ENCODE peak calls at places on chromosome 16, in four cellular contexts. One of them, this sample, is unnamed.

GRCh38 chr16:9125658-9126492 is 34.4 kb downstream of the HAPSTR1 start:
- DNase-seq in fibroblast of pulmonary artery: no peak
- DNase-seq in substantia nigra: no peak
- DNase-seq in GM23338: no peak
- DNase-seq in this sample: no peak

GRCh38 chr16:85206472-85207356 is 94.4 kb upstream of the CIBAR2 start:
- DNase-seq in GM23338: peak
- DNase-seq in substantia nigra: peak
- DNase-seq in fibroblast of pulmonary artery: peak
- DNase-seq in this sample: no peak

GRCh38 chr16:53549970-53550406 is 47.0 kb upstream of the AKTIP start:
- DNase-seq in GM23338: peak
- DNase-seq in fibroblast of pulmonary artery: peak
- DNase-seq in substantia nigra: peak
- DNase-seq in this sample: peak

GRCh38 chr16:67752641-67753040 is 33.5 kb upstream of the GFOD2 start:
- DNase-seq in fibroblast of pulmonary artery: no peak
- DNase-seq in GM23338: no peak
- DNase-seq in substantia nigra: no peak
- DNase-seq in this sample: no peak

GRCh38 chr16:12613131-12613991 is 190.3 kb downstream of the CPPED1 start:
- DNase-seq in GM23338: peak
- DNase-seq in substantia nigra: no peak
- DNase-seq in fibroblast of pulmonary artery: no peak
- DNase-seq in this sample: peak

GRCh38 chr16:16018705-16019104 is 69.3 kb downstream of the ABCC1 start:
- DNase-seq in GM23338: no peak
- DNase-seq in substantia nigra: no peak
- DNase-seq in fibroblast of pulmonary artery: no peak
- DNase-seq in this sample: no peak

GRCh38 chr16:80788016-80788415 is 16.4 kb downstream of the CDYL2 start:
- DNase-seq in GM23338: no peak
- DNase-seq in fibroblast of pulmonary artery: peak
- DNase-seq in substantia nigra: no peak
- DNase-seq in this sample: no peak

GRCh38 chr16:84451781-84452180 is 52.7 kb downstream of the MEAK7 start:
- DNase-seq in GM23338: no peak
- DNase-seq in substantia nigra: no peak
- DNase-seq in fibroblast of pulmonary artery: no peak
- DNase-seq in this sample: no peak

GRCh38 chr16:65111306-65111705 is 10.6 kb downstream of the CDH11 start:
- DNase-seq in substantia nigra: no peak
- DNase-seq in fibroblast of pulmonary artery: no peak
- DNase-seq in GM23338: no peak
- DNase-seq in this sample: peak

GRCh38 chr16:85878875-85879274 is 20.1 kb upstream of the IRF8 start:
- DNase-seq in fibroblast of pulmonary artery: peak
- DNase-seq in substantia nigra: no peak
- DNase-seq in GM23338: peak
- DNase-seq in this sample: peak

GRCh38 chr16:67445441-67445912 is 14.6 kb downstream of the HSD11B2 start:
- DNase-seq in substantia nigra: no peak
- DNase-seq in fibroblast of pulmonary artery: no peak
- DNase-seq in GM23338: no peak
- DNase-seq in this sample: no peak

GRCh38 chr16:74601131-74601871 is 5.6 kb downstream of the GLG1 start:
- DNase-seq in GM23338: no peak
- DNase-seq in fibroblast of pulmonary artery: no peak
- DNase-seq in substantia nigra: no peak
- DNase-seq in this sample: no peak

GRCh38 chr16:83113317-83113716 is 486.5 kb downstream of the CDH13 start:
- DNase-seq in substantia nigra: peak
- DNase-seq in GM23338: peak
- DNase-seq in fibroblast of pulmonary artery: peak
- DNase-seq in this sample: no peak

GRCh38 chr16:68086336-68086821 is 1.2 kb downstream of the NFATC3 start:
- DNase-seq in GM23338: peak
- DNase-seq in fibroblast of pulmonary artery: peak
- DNase-seq in substantia nigra: no peak
- DNase-seq in this sample: peak

GRCh38 chr16:88782454-88783390 is 2.3 kb downstream of the PIEZO1 start:
- DNase-seq in GM23338: no peak
- DNase-seq in substantia nigra: peak
- DNase-seq in fibroblast of pulmonary artery: no peak
- DNase-seq in this sample: no peak

GRCh38 chr16:79707867-79708266 is 107.3 kb upstream of the MAF start:
- DNase-seq in GM23338: no peak
- DNase-seq in fibroblast of pulmonary artery: no peak
- DNase-seq in substantia nigra: no peak
- DNase-seq in this sample: no peak

GRCh38 chr16:53773150-53773846 is 69.3 kb downstream of the FTO start:
- DNase-seq in fibroblast of pulmonary artery: peak
- DNase-seq in GM23338: peak
- DNase-seq in substantia nigra: no peak
- DNase-seq in this sample: peak

GRCh38 chr16:58426960-58427359 is 34.7 kb downstream of the GINS3 start:
- DNase-seq in substantia nigra: no peak
- DNase-seq in fibroblast of pulmonary artery: no peak
- DNase-seq in GM23338: no peak
- DNase-seq in this sample: no peak

GRCh38 chr16:50613281-50613991 is 65.2 kb downstream of the NKD1 start:
- DNase-seq in substantia nigra: no peak
- DNase-seq in GM23338: no peak
- DNase-seq in fibroblast of pulmonary artery: peak
- DNase-seq in this sample: no peak

GRCh38 chr16:46900464-46901235 is 16.5 kb downstream of the GPT2 start:
- DNase-seq in fibroblast of pulmonary artery: no peak
- DNase-seq in GM23338: no peak
- DNase-seq in substantia nigra: no peak
- DNase-seq in this sample: no peak

GRCh38 chr16:57651344-57652333 is 16.5 kb upstream of the ADGRG3 start:
- DNase-seq in fibroblast of pulmonary artery: no peak
- DNase-seq in substantia nigra: no peak
- DNase-seq in GM23338: no peak
- DNase-seq in this sample: no peak

GRCh38 chr16:79089735-79090284 is 510.7 kb downstream of the MAF start:
- DNase-seq in substantia nigra: no peak
- DNase-seq in fibroblast of pulmonary artery: no peak
- DNase-seq in GM23338: no peak
- DNase-seq in this sample: no peak

GRCh38 chr16:77873066-77873465 is 84.7 kb downstream of the VAT1L start:
- DNase-seq in fibroblast of pulmonary artery: no peak
- DNase-seq in substantia nigra: no peak
- DNase-seq in GM23338: no peak
- DNase-seq in this sample: no peak

GRCh38 chr16:9849697-9850245 is 332.5 kb downstream of the GRIN2A start:
- DNase-seq in substantia nigra: no peak
- DNase-seq in fibroblast of pulmonary artery: no peak
- DNase-seq in GM23338: no peak
- DNase-seq in this sample: no peak